ENCODE peak calls at places on chromosomes 5 and 9, in five cellular contexts. T is stimulated activated CD4-positive, alpha-beta T cell treated with anti-CD3 and anti-CD28 coated beads, Interleukin-1b, Interleukin-23, amount 100 ng/mL, for 1 hour; V is fibroblast of lung; P is GM12878; K is left ventricle myocardium superior. B is an unnamed sample.

GRCh38 chr5:168353216-168353957 is 61.9 kb downstream of the WWC1 start:
- DNase-seq in K (no peak), V (peak), T (no peak), P (no peak), B (no peak)

GRCh38 chr5:1814183-1815020 is 13.2 kb downstream of the NDUFS6 start:
- DNase-seq in V (no peak), P (no peak), K (no peak), T (no peak), B (no peak)

GRCh38 chr9:89154651-89155336 is 23.8 kb downstream of the SHC3 start:
- DNase-seq in P (no peak), V (peak), K (no peak), T (no peak), B (no peak)

GRCh38 chr9:13278023-13278367 is 1.5 kb downstream of the MPDZ start:
- DNase-seq in V (peak), P (no peak), T (no peak), K (no peak), B (no peak)

GRCh38 chr5:90968319-90968718 is 409.7 kb downstream of the ADGRV1 start:
- DNase-seq in P (no peak), K (no peak), V (no peak), T (no peak), B (no peak)

GRCh38 chr9:13915591-13916301 is 398.2 kb downstream of the NFIB start:
- DNase-seq in T (no peak), K (no peak), P (no peak), V (no peak), B (no peak)

GRCh38 chr5:141272906-141273305 is 27.7 kb downstream of the PCDHB15 start:
- DNase-seq in P (no peak), V (no peak), K (no peak), T (no peak), B (no peak)

GRCh38 chr5:81881595-81881994 is 90.2 kb upstream of the ATG10 start:
- DNase-seq in T (no peak), V (no peak), K (no peak), P (no peak), B (no peak)

GRCh38 chr5:83255268-83255667 is 177.9 kb downstream of the XRCC4 start:
- DNase-seq in T (no peak), P (no peak), V (peak), K (no peak), B (no peak)

GRCh38 chr9:85258823-85259370 is 482.9 kb downstream of the AGTPBP1 start:
- DNase-seq in T (no peak), K (peak), V (peak), P (peak), B (peak)

GRCh38 chr9:129486496-129487306 is 134.2 kb downstream of the C9orf50 start:
- DNase-seq in T (no peak), V (no peak), P (no peak), K (peak), B (peak)

GRCh38 chr9:124285903-124286291 is 28.1 kb downstream of the NEK6 start:
- DNase-seq in T (no peak), P (peak), K (peak), V (peak), B (peak)

GRCh38 chr5:163434410-163434866 is 3.0 kb upstream of the CCNG1 start:
- DNase-seq in P (no peak), T (no peak), K (no peak), V (no peak), B (no peak)

GRCh38 chr9:77523891-77524290 is 124.2 kb downstream of the GNA14 start:
- DNase-seq in K (no peak), P (no peak), V (no peak), T (no peak), B (no peak)

GRCh38 chr9:18795947-18796705 is 236.9 kb downstream of the SAXO1 start:
- DNase-seq in T (no peak), K (no peak), V (peak), P (no peak), B (no peak)

GRCh38 chr9:36113999-36114398 is 22.5 kb upstream of the GLIPR2 start:
- DNase-seq in V (no peak), K (no peak), T (no peak), P (no peak), B (no peak)

GRCh38 chr5:100464418-100464817 is 70.8 kb upstream of the FAM174A start:
- DNase-seq in P (no peak), K (no peak), T (no peak), V (peak), B (no peak)

GRCh38 chr5:9365501-9365900 is 180.4 kb downstream of the SEMA5A start:
- DNase-seq in P (no peak), K (no peak), V (no peak), T (no peak), B (no peak)

GRCh38 chr5:114434396-114435219 is 72.7 kb downstream of the KCNN2 start:
- DNase-seq in P (no peak), K (no peak), V (no peak), T (no peak), B (no peak)

GRCh38 chr5:44441460-44441859 is 52.2 kb upstream of the FGF10 start:
- DNase-seq in P (no peak), V (no peak), T (no peak), K (no peak), B (no peak)

B was measured in Right ventricle myocardium superior.